ENCODE peak calls at places on chromosome 18, in eight cellular contexts. F, U, I, P, V, G, Q and A are unnamed samples.

GRCh38 chr18:73235491-73235890 is 367.7 kb upstream of the NETO1 start:
- DNase-seq in G (peak; percentile 11), V (peak; percentile 1), U (peak; percentile 2), P (no peak), I (no peak), F (no peak), Q (no peak), A (peak; percentile 60)

GRCh38 chr18:32773187-32773712 is 427 bp upstream of the KLHL14 start:
- DNase-seq in G (no peak), Q (no peak), I (no peak), V (no peak), F (no peak), U (no peak), P (no peak), A (no peak)

GRCh38 chr18:24930478-24930877 is 421.5 kb downstream of the ZNF521 start:
- DNase-seq in G (no peak), U (no peak), V (no peak), F (no peak), P (no peak), I (no peak), Q (no peak), A (no peak)

GRCh38 chr18:24560511-24560981 is 100.1 kb downstream of the HRH4 start:
- DNase-seq in U (no peak), F (no peak), V (no peak), I (no peak), Q (no peak), G (no peak), P (no peak), A (no peak)

GRCh38 chr18:33183136-33183535 is 257.4 kb downstream of the CCDC178 start:
- DNase-seq in G (no peak), P (no peak), V (no peak), I (no peak), U (no peak), Q (no peak), F (no peak), A (no peak)

GRCh38 chr18:48319796-48320638 is 89.2 kb downstream of the ZBTB7C start:
- DNase-seq in Q (no peak), G (no peak), U (no peak), F (peak; percentile 34), I (no peak), P (no peak), V (no peak), A (no peak)

GRCh38 chr18:30183766-30184165 is 858.8 kb downstream of the DSC3 start:
- DNase-seq in Q (no peak), V (no peak), I (no peak), G (no peak), U (no peak), F (no peak), P (no peak), A (no peak)

GRCh38 chr18:38464024-38464423 is 898.4 kb upstream of the CELF4 start:
- DNase-seq in F (no peak), Q (no peak), V (no peak), U (no peak), G (no peak), I (no peak), P (no peak), A (no peak)

GRCh38 chr18:48084041-48084757 is 153.7 kb upstream of the SMAD2 start:
- DNase-seq in F (no peak), U (no peak), V (no peak), I (no peak), P (no peak), Q (no peak), G (no peak), A (no peak)

GRCh38 chr18:23884712-23885375 is 129.7 kb upstream of the TTC39C start:
- DNase-seq in F (peak; percentile 67), Q (no peak), U (peak; percentile 12), I (peak; percentile 72), P (peak; percentile 61), G (no peak), V (no peak), A (peak; percentile 51)

GRCh38 chr18:33051397-33051796 is 278.6 kb upstream of the KLHL14 start:
- DNase-seq in I (peak; percentile 59), P (no peak), G (no peak), Q (no peak), F (no peak), U (peak; percentile 12), V (no peak), A (no peak)

GRCh38 chr18:46344416-46345180 is 240.4 kb downstream of the HAUS1 start:
- DNase-seq in F (no peak), U (no peak), I (no peak), P (no peak), G (no peak), V (no peak), Q (no peak), A (no peak)

GRCh38 chr18:2147424-2147823 is 423.9 kb downstream of the METTL4 start:
- DNase-seq in V (no peak), U (no peak), G (no peak), P (no peak), Q (no peak), I (no peak), F (no peak), A (no peak)

GRCh38 chr18:41870191-41870590 is 84.8 kb upstream of the PIK3C3 start:
- DNase-seq in P (no peak), Q (no peak), U (no peak), V (no peak), I (no peak), F (no peak), G (no peak), A (no peak)

GRCh38 chr18:10242922-10243680 is 211.3 kb upstream of the APCDD1 start:
- DNase-seq in Q (peak; percentile 22), G (no peak), I (no peak), P (no peak), F (no peak), V (no peak), U (no peak), A (no peak)
- TF ChIP-seq EP300 in Q (no peak), G (no peak), I (no peak), P (no peak), F (no peak), V (no peak), U (no peak), A (no peak)

GRCh38 chr18:10524507-10525425 is 1.1 kb upstream of the NAPG start:
- DNase-seq in V (no peak), F (no peak), Q (no peak), P (no peak), U (peak; percentile 75), I (no peak), G (no peak), A (no peak)

GRCh38 chr18:10530852-10531251 is 5.0 kb downstream of the NAPG start:
- DNase-seq in F (no peak), G (no peak), V (no peak), P (no peak), U (no peak), I (no peak), Q (peak; percentile 76), A (no peak)

GRCh38 chr18:10525563-10526210 is at the start of gene NAPG:
- DNase-seq in V (peak; percentile 83), U (peak; percentile 81), P (peak; percentile 93), F (peak; percentile 93), G (peak; percentile 82), Q (peak; percentile 97), I (peak; percentile 92), A (peak; percentile 97)

GRCh38 chr18:10526211-10526949 is 553 bp downstream of the NAPG start:
- DNase-seq in V (peak; percentile 35), U (peak; percentile 31), I (peak; percentile 55), P (peak; percentile 82), Q (peak; percentile 82), F (peak; percentile 58), G (no peak), A (peak; percentile 93)

DNA sequence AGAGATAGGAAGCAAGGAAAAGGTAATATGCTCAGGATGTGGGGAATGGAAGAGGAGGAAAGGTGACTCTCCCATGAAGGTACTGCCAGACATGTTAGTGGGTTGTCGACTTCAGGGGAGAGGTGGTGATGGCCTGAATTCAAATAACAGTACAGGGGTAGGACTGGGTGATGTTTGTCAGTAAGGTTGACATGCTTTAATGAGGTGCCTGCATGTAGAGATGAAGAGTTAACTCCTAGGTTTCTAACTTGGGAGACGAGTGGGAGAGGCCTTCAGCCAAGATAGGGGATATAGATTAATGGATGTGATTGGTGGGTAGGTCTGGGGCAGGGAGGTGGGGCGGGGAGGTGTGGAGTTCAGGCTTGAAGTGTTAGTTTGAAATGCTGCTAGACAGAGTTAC is 2.6 kb downstream of the NAPG start:
- DNase-seq in G (no peak), I (no peak), P (no peak), U (no peak), V (no peak), Q (peak; percentile 74), F (no peak), A (no peak)
- H3K4me3 ChIP-seq in G (no peak overlapping the region), I (no peak overlapping the region), P (no peak overlapping the region), U (no peak overlapping the region), V (no peak overlapping the region), Q (no peak overlapping the region), F (no peak overlapping the region), A (no peak overlapping the region)

GRCh38 chr18:77136076-77136718 is 3.6 kb upstream of the MBP start:
- DNase-seq in G (no peak), F (no peak), V (no peak), P (no peak), Q (no peak), U (no peak), I (no peak), A (no peak)

GRCh38 chr18:77133920-77134496 is 1.4 kb upstream of the MBP start:
- DNase-seq in P (no peak), G (no peak), U (peak; percentile 20), F (peak; percentile 51), Q (peak; percentile 9), I (no peak), V (no peak), A (no peak)

GRCh38 chr18:77136871-77137665 is 4.5 kb upstream of the MBP start:
- DNase-seq in G (no peak), U (no peak), I (no peak), F (no peak), V (no peak), P (no peak), Q (no peak), A (no peak)

GRCh38 chr18:77134611-77135010 is 2.0 kb upstream of the MBP start:
- DNase-seq in U (no peak), Q (no peak), F (no peak), V (no peak), G (no peak), P (no peak), I (no peak), A (no peak)

DNA sequence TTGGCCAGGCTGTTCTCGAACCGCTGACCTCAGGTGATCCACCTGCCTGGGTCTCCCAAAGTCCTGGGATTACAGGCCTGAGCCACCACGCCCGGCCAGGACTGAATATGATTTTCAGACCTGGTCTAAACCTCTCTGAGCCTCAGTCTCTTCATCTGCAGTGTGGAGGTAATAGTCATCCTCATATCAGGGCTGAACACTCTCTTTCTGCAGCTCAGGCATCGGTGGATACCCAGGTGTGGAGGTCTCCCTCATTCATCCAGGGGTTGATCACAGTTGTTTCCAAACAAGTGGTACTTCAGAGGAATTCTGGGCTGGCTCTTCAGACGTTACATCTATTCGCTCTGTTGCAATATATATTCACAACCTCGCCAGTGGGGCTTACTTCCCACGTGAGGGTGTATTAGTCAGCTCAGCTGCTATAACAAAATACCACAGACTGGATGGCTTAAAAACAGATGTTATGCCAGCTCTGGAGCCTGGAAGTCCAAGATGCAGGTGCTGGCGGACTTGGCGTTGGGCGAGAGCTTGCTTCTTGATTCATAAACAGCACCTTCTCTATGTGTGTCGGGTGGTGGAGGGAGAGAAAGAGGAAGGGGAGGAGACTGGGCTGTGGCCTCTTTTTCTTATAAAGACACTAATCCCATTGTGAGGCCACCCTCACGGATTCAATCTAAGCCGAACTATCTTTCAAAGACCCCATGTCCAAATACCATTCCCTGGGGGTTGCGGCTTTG is 2.9 kb upstream of the MBP start:
- DNase-seq in Q (no peak), P (no peak), G (no peak), V (no peak), I (no peak), U (no peak), F (no peak), A (no peak)
- TF ChIP-seq EP300 in Q (no peak), P (no peak), G (no peak), V (no peak), I (no peak), U (no peak), F (no peak), A (no peak)

GRCh38 chr18:59266019-59266369 is 7.3 kb downstream of the RAX start:
- DNase-seq in U (no peak), Q (no peak), V (no peak), P (no peak), F (no peak), G (no peak), I (no peak), A (no peak)
- H3K4me3 ChIP-seq in U (no peak overlapping the region), Q (no peak overlapping the region), V (peak overlapping the region; percentile 47), P (no peak overlapping the region), F (no peak overlapping the region), G (no peak overlapping the region), I (no peak overlapping the region), A (no peak overlapping the region)